ENCODE peak calls at places on chromosomes 5 and 9, in ten cellular contexts. G, M, S, P, O, Y, T, B, W and E are unnamed samples.

GRCh38 chr9:136724772-136725171 is 12.4 kb downstream of the DIPK1B start:
- DNase-seq in G (no peak), M (no peak), S (no peak), P (no peak), O (no peak), Y (no peak), T (no peak), B (no peak), W (no peak), E (no peak)

GRCh38 chr5:138752341-138752950 is 779 bp upstream of the CTNNA1 start:
- DNase-seq in G (no peak), M (no peak), S (peak), P (peak), O (no peak), Y (peak), T (peak), B (no peak), W (no peak), E (peak)

GRCh38 chr5:53246042-53246836 is 136.7 kb upstream of the MOCS2 start:
- DNase-seq in G (no peak), M (no peak), S (peak), P (no peak), O (no peak), Y (no peak), T (no peak), B (peak), W (peak), E (peak)

GRCh38 chr5:137808503-137809135 is 54.5 kb upstream of the HNRNPA0 start:
- DNase-seq in G (no peak), M (no peak), S (no peak), P (no peak), O (peak), Y (no peak), T (peak), B (no peak), W (no peak), E (peak)

GRCh38 chr9:34651876-34652602 is at the start of gene IL11RA:
- DNase-seq in G (peak), M (no peak), S (peak), P (peak), O (peak), Y (peak), T (peak), B (no peak), W (no peak), E (peak)

GRCh38 chr9:136603901-136604816 is 58.3 kb upstream of the NOTCH1 start:
- DNase-seq in G (no peak), M (no peak), S (no peak), P (no peak), O (peak), Y (no peak), T (peak), B (no peak), W (no peak), E (no peak)

GRCh38 chr9:88794100-88794499 is 197.2 kb upstream of the S1PR3 start:
- DNase-seq in G (no peak), M (no peak), S (no peak), P (no peak), O (no peak), Y (no peak), T (no peak), B (no peak), W (no peak), E (no peak)

GRCh38 chr5:138903113-138903789 is 28.1 kb upstream of the LRRTM2 start:
- DNase-seq in G (no peak), M (no peak), S (peak), P (no peak), O (no peak), Y (no peak), T (peak), B (peak), W (peak), E (peak)

GRCh38 chr9:123954518-123954917 is 24.6 kb upstream of the DENND1A start:
- DNase-seq in G (no peak), M (no peak), S (no peak), P (no peak), O (no peak), Y (no peak), T (no peak), B (no peak), W (no peak), E (no peak)

GRCh38 chr5:76689321-76690026 is 26.5 kb upstream of the F2R start:
- DNase-seq in G (no peak), M (no peak), S (peak), P (no peak), O (no peak), Y (no peak), T (no peak), B (peak), W (peak), E (peak)

GRCh38 chr5:134092875-134093274 is 21.6 kb upstream of the TCF7 start:
- DNase-seq in G (no peak), M (no peak), S (no peak), P (peak), O (no peak), Y (no peak), T (no peak), B (no peak), W (no peak), E (no peak)

GRCh38 chr9:130766031-130766903 is 68.8 kb upstream of the ABL1 start:
- DNase-seq in G (no peak), M (no peak), S (no peak), P (no peak), O (no peak), Y (no peak), T (no peak), B (no peak), W (no peak), E (no peak)

GRCh38 chr5:93454896-93455295 is 126.1 kb downstream of the NR2F1-AS1 start:
- DNase-seq in G (no peak), M (no peak), S (no peak), P (no peak), O (no peak), Y (no peak), T (no peak), B (no peak), W (peak), E (peak)

GRCh38 chr5:107673368-107674136 is 2.8 kb upstream of the EFNA5 start:
- DNase-seq in G (peak), M (peak), S (peak), P (peak), O (peak), Y (peak), T (peak), B (peak), W (peak), E (peak)

GRCh38 chr5:147539053-147539452 is 29.2 kb upstream of the DPYSL3 start:
- DNase-seq in G (no peak), M (no peak), S (peak), P (no peak), O (no peak), Y (no peak), T (no peak), B (no peak), W (no peak), E (peak)

GRCh38 chr5:66307647-66308257 is 163.7 kb downstream of the SREK1 start:
- DNase-seq in G (no peak), M (no peak), S (peak), P (peak), O (no peak), Y (peak), T (peak), B (peak), W (peak), E (peak)

GRCh38 chr5:35046754-35047153 is 995 bp downstream of the AGXT2 start:
- DNase-seq in G (no peak), M (no peak), S (peak), P (no peak), O (no peak), Y (no peak), T (no peak), B (peak), W (peak), E (peak)

GRCh38 chr9:89576404-89576824 is 28.4 kb upstream of the GADD45G start:
- DNase-seq in G (no peak), M (no peak), S (peak), P (no peak), O (no peak), Y (peak), T (no peak), B (no peak), W (no peak), E (peak)

GRCh38 chr5:69136296-69136695 is 30.7 kb upstream of the CCNB1 start:
- DNase-seq in G (no peak), M (no peak), S (peak), P (no peak), O (no peak), Y (peak), T (no peak), B (no peak), W (no peak), E (peak)

GRCh38 chr5:175718401-175719108 is 60.7 kb downstream of the HRH2 start:
- DNase-seq in G (peak), M (peak), S (peak), P (peak), O (no peak), Y (peak), T (peak), B (no peak), W (no peak), E (peak)

GRCh38 chr9:68898781-68899439 is 115.0 kb downstream of the PRKACG start:
- DNase-seq in G (no peak), M (no peak), S (no peak), P (no peak), O (no peak), Y (peak), T (no peak), B (no peak), W (no peak), E (no peak)

GRCh38 chr5:132301341-132302274 is 7.4 kb downstream of the SLC22A4 start:
- DNase-seq in G (no peak), M (no peak), S (no peak), P (peak), O (no peak), Y (no peak), T (peak), B (no peak), W (no peak), E (no peak)

GRCh38 chr9:35920004-35920658 is 10.8 kb downstream of the SPAAR start:
- DNase-seq in G (no peak), M (no peak), S (no peak), P (no peak), O (no peak), Y (no peak), T (no peak), B (no peak), W (no peak), E (peak)

GRCh38 chr5:54909911-54910870 is 75.2 kb downstream of the ESM1 start:
- DNase-seq in G (no peak), M (no peak), S (peak), P (no peak), O (no peak), Y (no peak), T (no peak), B (peak), W (peak), E (peak)

GRCh38 chr9:129630967-129631672 is 5.2 kb downstream of the NTMT1 start:
- DNase-seq in G (no peak), M (no peak), S (peak), P (no peak), O (no peak), Y (no peak), T (no peak), B (no peak), W (no peak), E (peak)

GRCh38 chr9:72980600-72981265 is 27.9 kb upstream of the ALDH1A1 start:
- DNase-seq in G (no peak), M (no peak), S (no peak), P (no peak), O (no peak), Y (no peak), T (no peak), B (no peak), W (no peak), E (no peak)

GRCh38 chr9:32525506-32525905 is 490 bp downstream of the RIGI start:
- DNase-seq in G (no peak), M (no peak), S (peak), P (peak), O (no peak), Y (no peak), T (no peak), B (no peak), W (no peak), E (peak)

GRCh38 chr9:21591221-21592062 is 109.3 kb upstream of the IFNE start:
- DNase-seq in G (peak), M (no peak), S (peak), P (peak), O (peak), Y (no peak), T (no peak), B (peak), W (peak), E (peak)

GRCh38 chr5:72848474-72849428 is 32.3 kb downstream of the TNPO1 start:
- DNase-seq in G (no peak), M (peak), S (peak), P (peak), O (peak), Y (peak), T (peak), B (no peak), W (no peak), E (peak)

GRCh38 chr9:101481296-101481695 is 45.7 kb upstream of the ALDOB start:
- DNase-seq in G (no peak), M (no peak), S (no peak), P (no peak), O (no peak), Y (no peak), T (no peak), B (no peak), W (no peak), E (no peak)

GRCh38 chr5:111197523-111197922 is 26.7 kb upstream of the CAMK4 start:
- DNase-seq in G (peak), M (no peak), S (peak), P (peak), O (no peak), Y (no peak), T (no peak), B (no peak), W (no peak), E (peak)

GRCh38 chr5:91058575-91058974 is 324.5 kb downstream of the ARRDC3 start:
- DNase-seq in G (no peak), M (no peak), S (no peak), P (no peak), O (no peak), Y (no peak), T (no peak), B (no peak), W (no peak), E (no peak)

GRCh38 chr5:96743065-96743768 is 64.5 kb downstream of the ERAP1 start:
- DNase-seq in G (no peak), M (no peak), S (peak), P (no peak), O (no peak), Y (no peak), T (peak), B (no peak), W (no peak), E (peak)

GRCh38 chr5:1486271-1486670 is 37.5 kb downstream of the LPCAT1 start:
- DNase-seq in G (no peak), M (no peak), S (no peak), P (no peak), O (no peak), Y (no peak), T (no peak), B (no peak), W (no peak), E (no peak)

GRCh38 chr5:1487079-1487764 is 36.5 kb downstream of the LPCAT1 start:
- DNase-seq in G (no peak), M (no peak), S (no peak), P (no peak), O (no peak), Y (no peak), T (no peak), B (no peak), W (no peak), E (no peak)

GRCh38 chr5:1483856-1484255 is 38.6 kb upstream of the SLC6A3 start:
- DNase-seq in G (no peak), M (no peak), S (no peak), P (no peak), O (no peak), Y (no peak), T (no peak), B (no peak), W (no peak), E (no peak)

GRCh38 chr5:1484416-1485319 is 39.1 kb downstream of the LPCAT1 start:
- DNase-seq in G (no peak), M (no peak), S (no peak), P (no peak), O (no peak), Y (peak), T (no peak), B (no peak), W (no peak), E (no peak)

GRCh38 chr5:1485320-1486118 is 38.2 kb downstream of the LPCAT1 start:
- DNase-seq in G (no peak), M (no peak), S (no peak), P (no peak), O (no peak), Y (no peak), T (no peak), B (no peak), W (no peak), E (no peak)
- H3K4me3 ChIP-seq in G (no peak), M (no peak), S (no peak), P (no peak), O (no peak), Y (no peak), T (no peak), B (no peak), W (no peak), E (no peak)

DNA sequence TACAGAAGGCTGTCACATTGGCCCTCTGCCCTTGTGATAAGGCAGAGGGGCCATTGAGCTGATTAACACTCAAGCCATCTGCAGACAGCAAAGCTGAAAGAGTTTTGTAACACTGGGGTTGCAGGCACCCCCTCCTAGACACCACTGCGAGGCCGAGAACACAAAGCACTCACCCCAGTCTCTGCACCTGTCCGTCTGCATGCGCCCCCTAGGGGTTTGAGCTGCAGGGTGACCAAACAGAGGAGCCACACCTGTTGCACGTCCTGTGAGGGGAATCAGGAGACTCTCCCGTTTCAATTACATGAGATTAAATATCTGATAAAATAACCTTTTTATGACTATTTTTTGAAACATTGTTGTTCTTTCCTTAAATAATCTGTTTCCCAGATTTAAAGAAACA is 1180.4 kb downstream of the CDH9 start:
- DNase-seq in G (no peak), M (no peak), S (no peak), P (no peak), O (no peak), Y (no peak), T (no peak), B (no peak), W (no peak), E (no peak)
- TF ChIP-seq CTCF in G (no peak), M (no peak), S (no peak), P (no peak), O (no peak), Y (peak), T (no peak), B (no peak), W (no peak), E (no peak)

GRCh38 chr5:128082551-128083032 is 974 bp upstream of the SLC12A2 start:
- DNase-seq in G (no peak), M (no peak), S (no peak), P (no peak), O (no peak), Y (no peak), T (no peak), B (no peak), W (no peak), E (no peak)

GRCh38 chr5:128084228-128085167 is 932 bp downstream of the SLC12A2 start:
- DNase-seq in G (no peak), M (peak), S (peak), P (peak), O (peak), Y (peak), T (peak), B (no peak), W (no peak), E (peak)

GRCh38 chr5:128083811-128084227 is 253 bp downstream of the SLC12A2 start:
- DNase-seq in G (no peak), M (no peak), S (no peak), P (no peak), O (peak), Y (no peak), T (no peak), B (no peak), W (no peak), E (peak)

GRCh38 chr5:128083033-128083810 is at the start of gene SLC12A2:
- DNase-seq in G (peak), M (peak), S (peak), P (peak), O (peak), Y (peak), T (peak), B (peak), W (peak), E (peak)

GRCh38 chr5:128085413-128085812 is 1.8 kb downstream of the SLC12A2 start:
- DNase-seq in G (no peak), M (no peak), S (no peak), P (no peak), O (no peak), Y (no peak), T (no peak), B (no peak), W (no peak), E (no peak)
- H3K4me3 ChIP-seq in G (peak), M (no peak), S (peak), P (peak), O (peak), Y (peak), T (peak), B (peak), W (peak), E (peak)

GRCh38 chr9:128434340-128434739 is 13.7 kb downstream of the CERCAM start:
- DNase-seq in G (no peak), M (no peak), S (no peak), P (no peak), O (no peak), Y (no peak), T (no peak), B (no peak), W (no peak), E (no peak)

GRCh38 chr9:128439273-128439672 is 16.5 kb upstream of the ODF2 start:
- DNase-seq in G (no peak), M (no peak), S (no peak), P (no peak), O (no peak), Y (no peak), T (no peak), B (no peak), W (no peak), E (no peak)

GRCh38 chr9:128442150-128442549 is 13.7 kb upstream of the ODF2 start:
- DNase-seq in G (no peak), M (no peak), S (peak), P (no peak), O (no peak), Y (no peak), T (no peak), B (no peak), W (no peak), E (no peak)

GRCh38 chr9:128435611-128436010 is 15.0 kb downstream of the CERCAM start:
- DNase-seq in G (no peak), M (no peak), S (no peak), P (no peak), O (no peak), Y (no peak), T (no peak), B (no peak), W (no peak), E (no peak)

DNA sequence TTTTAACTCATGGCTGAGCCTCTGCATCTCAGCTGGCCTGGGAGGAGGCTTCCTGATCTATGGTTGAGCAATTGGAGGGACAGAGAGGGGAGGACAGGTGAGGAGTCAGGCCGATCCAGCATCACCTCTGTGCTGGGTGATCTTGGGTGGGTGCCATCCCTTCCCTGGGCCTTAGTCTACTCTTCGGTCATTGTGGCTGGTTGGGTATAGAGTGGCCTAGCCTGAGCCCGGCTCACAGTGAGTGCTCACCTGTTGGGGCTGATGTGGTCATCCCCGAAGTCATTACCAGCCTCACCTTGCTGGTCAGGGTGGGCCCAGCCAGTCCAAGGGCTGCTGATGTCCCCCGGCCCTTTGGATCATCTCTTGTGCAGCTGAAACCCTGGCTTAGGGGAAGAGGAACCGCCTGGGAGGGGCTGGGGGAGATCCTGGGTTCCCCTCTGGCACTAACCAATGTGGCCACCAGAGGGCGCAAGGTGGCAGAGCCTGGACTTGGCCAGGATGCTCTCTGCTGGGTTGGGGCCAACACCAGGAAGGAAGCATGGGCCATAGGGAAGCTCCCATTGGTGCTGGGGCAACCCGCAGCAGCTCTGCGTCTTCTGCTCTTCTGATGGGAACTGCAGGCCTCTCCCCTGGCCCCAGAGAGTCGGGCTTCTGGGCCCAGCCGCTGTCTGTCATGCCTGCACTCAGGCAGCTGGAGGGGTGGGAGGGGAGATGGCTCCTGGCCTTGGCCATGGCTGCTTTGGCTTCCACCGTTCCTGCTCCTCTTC is 17.3 kb upstream of the ODF2 start:
- DNase-seq in G (peak), M (peak), S (peak), P (peak), O (peak), Y (peak), T (peak), B (peak), W (peak), E (peak)
- TF ChIP-seq CTCF in G (peak), M (peak), S (peak), P (peak), O (peak), Y (peak), T (peak), B (peak), W (peak), E (peak)